ENCODE peak calls at places on chromosomes 16 and 17, in six cellular contexts. Q is AG10803, Z is pancreas, X is skeletal muscle cell, J is OCI-LY7, U is neural progenitor cell. A is an unnamed sample.
A peak's percentile ranks its signal among the peaks of the same experiment; 100 is the strongest.

GRCh38 chr17:10226930-10227695 is 28.7 kb upstream of the GAS7 start:
- DNase-seq in Q (no peak), Z (peak; percentile 10), X (no peak), J (peak; percentile 21), U (peak; percentile 65), A (no peak)

GRCh38 chr17:19258371-19258770 is 21.2 kb downstream of the EPN2 start:
- DNase-seq in Q (no peak), Z (no peak), X (no peak), J (no peak), U (no peak), A (no peak)

GRCh38 chr16:16828913-16829398 is 450.0 kb downstream of the NPIPA7 start:
- DNase-seq in Q (no peak), Z (no peak), X (no peak), J (no peak), U (peak; percentile 15), A (no peak)

GRCh38 chr17:21146362-21147021 is 19.7 kb downstream of the DHRS7B start:
- DNase-seq in Q (peak; percentile 75), Z (no peak), X (no peak), J (no peak), U (no peak), A (no peak)

GRCh38 chr17:73719588-73720071 is 75.4 kb upstream of the SDK2 start:
- DNase-seq in Q (no peak), Z (no peak), X (no peak), J (no peak), U (peak; percentile 89), A (no peak)

GRCh38 chr16:85360323-85361277 is 248.3 kb upstream of the CIBAR2 start:
- DNase-seq in Q (no peak), Z (peak; percentile 87), X (no peak), J (peak; percentile 68), U (no peak), A (no peak)

GRCh38 chr17:3695129-3695722 is 729 bp downstream of the P2RX5 start:
- DNase-seq in Q (no peak), Z (no peak), X (no peak), J (peak; percentile 39), U (no peak), A (no peak)

GRCh38 chr17:64532409-64532808 is 25.6 kb downstream of the CEP95 start:
- DNase-seq in Q (no peak), Z (no peak), X (no peak), J (no peak), U (no peak), A (no peak)

GRCh38 chr17:80504671-80505413 is 28.4 kb upstream of the NPTX1 start:
- DNase-seq in Q (peak; percentile 75), Z (no peak), X (peak; percentile 94), J (peak; percentile 51), U (no peak), A (no peak)

GRCh38 chr17:82892869-82893565 is 53.2 kb upstream of the ZNF750 start:
- DNase-seq in Q (no peak), Z (no peak), X (no peak), J (no peak), U (no peak), A (no peak)

GRCh38 chr17:58310511-58311428 is 17.8 kb downstream of the TSPOAP1 start:
- DNase-seq in Q (no peak), Z (no peak), X (no peak), J (no peak), U (no peak), A (no peak)

GRCh38 chr17:41647038-41647813 is 22.9 kb upstream of the KRT17 start:
- DNase-seq in Q (no peak), Z (no peak), X (no peak), J (no peak), U (no peak), A (no peak)

GRCh38 chr16:66590322-66590721 is 11.1 kb downstream of the CMTM2 start:
- DNase-seq in Q (no peak), Z (no peak), X (no peak), J (peak; percentile 29), U (no peak), A (no peak)

GRCh38 chr17:39196820-39197331 is 593 bp downstream of the CACNB1 start:
- DNase-seq in Q (peak; percentile 28), Z (no peak), X (no peak), J (peak; percentile 62), U (peak; percentile 34), A (no peak)

DNA sequence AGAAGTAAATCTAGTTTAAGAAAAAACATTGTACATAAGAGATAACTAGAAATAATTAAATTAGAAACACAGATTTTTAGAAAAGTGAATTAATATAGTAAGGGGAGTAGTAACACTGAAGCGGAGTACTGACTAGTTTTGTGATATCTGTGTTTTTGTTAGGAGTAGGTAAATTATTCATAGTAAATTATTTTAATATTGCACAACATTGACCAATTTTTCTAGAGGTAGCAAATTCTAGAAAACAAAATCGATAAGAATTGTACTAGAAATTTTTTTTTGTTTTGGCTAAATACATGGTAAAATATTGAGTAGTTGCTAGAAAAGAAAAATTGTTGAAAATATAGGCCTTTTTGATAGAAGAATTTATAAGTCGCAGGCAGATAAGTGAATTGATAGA is 156.5 kb downstream of the CHD9 start:
- DNase-seq in Q (no peak), Z (no peak), X (no peak), J (no peak), U (no peak), A (no peak)
- H3K4me3 ChIP-seq in Q (no peak overlapping the region), Z (no peak overlapping the region), X (peak overlapping the region; percentile 56), J (peak overlapping the region; percentile 88), U (peak overlapping the region; percentile 77), A (peak overlapping the region; percentile 52)

GRCh38 chr17:77083547-77083946 is 57.2 kb upstream of the SEC14L1 start:
- DNase-seq in Q (no peak), Z (no peak), X (no peak), J (peak; percentile 93), U (no peak), A (no peak)
- H3K4me3 ChIP-seq in Q (no peak overlapping the region), Z (no peak overlapping the region), X (no peak overlapping the region), J (no peak overlapping the region), U (no peak overlapping the region), A (no peak overlapping the region)

DNA sequence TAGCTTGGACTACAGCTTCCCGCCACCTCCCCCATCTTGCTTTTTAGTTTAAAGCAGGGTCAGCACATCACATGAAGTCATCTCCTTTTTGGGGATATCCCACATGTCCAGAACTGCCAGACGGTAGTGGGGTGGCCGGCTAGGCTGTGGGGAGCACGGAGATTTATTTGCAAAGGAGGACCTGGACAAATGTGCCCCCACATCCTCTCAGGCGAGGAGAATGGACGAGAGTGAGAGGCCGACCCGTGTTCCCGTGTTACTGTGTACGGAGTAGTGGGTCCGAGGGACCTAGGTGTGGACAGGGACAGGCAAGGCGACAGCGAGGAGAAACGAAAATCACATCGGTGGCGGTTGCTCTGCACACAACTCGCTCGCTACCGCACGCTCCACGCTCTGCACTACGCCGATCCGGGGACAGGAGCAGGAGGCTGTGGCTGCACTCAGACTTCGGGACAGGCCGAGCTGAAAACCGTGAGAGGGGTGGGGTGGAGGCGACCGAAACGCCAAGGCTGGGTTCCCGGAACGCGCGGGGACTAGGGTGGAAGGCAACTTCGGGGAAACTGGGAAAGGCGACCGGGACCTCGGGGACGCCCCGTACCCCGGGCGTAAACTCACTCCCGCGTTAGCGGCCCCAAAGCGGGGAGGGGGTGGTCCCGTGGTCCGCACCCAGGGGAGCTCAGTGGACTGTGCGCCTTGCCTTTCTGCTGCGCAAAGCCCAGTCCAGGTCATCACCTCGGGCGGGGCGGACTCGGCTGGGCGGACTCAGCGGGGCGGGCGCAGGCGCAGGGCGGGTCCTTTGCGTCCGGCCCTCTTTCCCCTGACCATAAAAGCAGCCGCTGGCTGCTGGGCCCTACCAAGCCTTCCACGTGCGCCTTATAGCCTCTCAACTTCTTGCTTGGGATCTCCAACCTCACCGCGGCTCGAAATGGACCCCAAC is at the start of gene MT1A:
- DNase-seq in Q (peak; percentile 44), Z (peak; percentile 79), X (no peak), J (no peak), U (peak; percentile 80), A (no peak)
- H3K4me3 ChIP-seq in Q (peak within 1 kb of the TSS; percentile 64), Z (peak within 1 kb of the TSS; percentile 20), X (peak within 1 kb of the TSS; percentile 55), J (no peak within 1 kb of the TSS), U (peak within 1 kb of the TSS; percentile 46), A (peak within 1 kb of the TSS; percentile 42)

GRCh38 chr17:48036693-48037035 is 933 bp downstream of the COPZ2 start:
- DNase-seq in Q (no peak), Z (no peak), X (no peak), J (no peak), U (no peak), A (no peak)

GRCh38 chr17:48037924-48038323 is 327 bp upstream of the COPZ2 start:
- DNase-seq in Q (peak; percentile 22), Z (no peak), X (no peak), J (no peak), U (no peak), A (no peak)

GRCh38 chr17:48038687-48039086 is 1.1 kb upstream of the COPZ2 start:
- DNase-seq in Q (no peak), Z (no peak), X (no peak), J (no peak), U (no peak), A (no peak)

GRCh38 chr17:48031966-48032365 is 5.6 kb downstream of the COPZ2 start:
- DNase-seq in Q (no peak), Z (no peak), X (no peak), J (no peak), U (no peak), A (no peak)

GRCh38 chr17:48037036-48037881 is at the start of gene COPZ2:
- DNase-seq in Q (peak; percentile 69), Z (peak; percentile 68), X (no peak), J (no peak), U (peak; percentile 70), A (no peak)
- H3K4me3 ChIP-seq in Q (peak within 1 kb of the TSS; percentile 78), Z (peak within 1 kb of the TSS; percentile 35), X (peak within 1 kb of the TSS; percentile 68), J (no peak within 1 kb of the TSS), U (peak within 1 kb of the TSS; percentile 72), A (peak within 1 kb of the TSS; percentile 67)

A was measured in retinal pigment epithelial cell.